ENCODE peak calls at places on chromosomes 3 and 15, in six cellular contexts. One of them, this sample, is unnamed.

GRCh38 chr3:192901435-192901834 is 16.2 kb downstream of the MB21D2 start:
- DNase-seq in anterior cingulate cortex: no peak
- DNase-seq in transverse colon: no peak
- DNase-seq in stimulated activated CD8-positive, alpha-beta memory T cell treated with anti-CD3 and anti-CD28 coated beads, Interleukin-4, amount 100 ng/mL, for 24 hours: no peak
- DNase-seq in lower leg skin: no peak
- DNase-seq in T-helper 9 cell: no peak
- DNase-seq in this sample: no peak

GRCh38 chr15:64897345-64897985 is 14.2 kb upstream of the ANKDD1A start:
- DNase-seq in lower leg skin: peak
- DNase-seq in transverse colon: peak
- DNase-seq in stimulated activated CD8-positive, alpha-beta memory T cell treated with anti-CD3 and anti-CD28 coated beads, Interleukin-4, amount 100 ng/mL, for 24 hours: no peak
- DNase-seq in anterior cingulate cortex: no peak
- DNase-seq in T-helper 9 cell: no peak
- DNase-seq in this sample: no peak

GRCh38 chr3:122974764-122975162 is 52.8 kb downstream of the SEMA5B start:
- DNase-seq in T-helper 9 cell: no peak
- DNase-seq in transverse colon: no peak
- DNase-seq in anterior cingulate cortex: no peak
- DNase-seq in stimulated activated CD8-positive, alpha-beta memory T cell treated with anti-CD3 and anti-CD28 coated beads, Interleukin-4, amount 100 ng/mL, for 24 hours: no peak
- DNase-seq in lower leg skin: no peak
- DNase-seq in this sample: peak

GRCh38 chr3:102174312-102174712 is 260.5 kb upstream of the ZPLD1 start:
- DNase-seq in T-helper 9 cell: no peak
- DNase-seq in transverse colon: no peak
- DNase-seq in stimulated activated CD8-positive, alpha-beta memory T cell treated with anti-CD3 and anti-CD28 coated beads, Interleukin-4, amount 100 ng/mL, for 24 hours: no peak
- DNase-seq in anterior cingulate cortex: no peak
- DNase-seq in lower leg skin: no peak
- DNase-seq in this sample: no peak

GRCh38 chr3:45055411-45056143 is 29.5 kb downstream of the CLEC3B start:
- DNase-seq in lower leg skin: no peak
- DNase-seq in T-helper 9 cell: no peak
- DNase-seq in transverse colon: no peak
- DNase-seq in stimulated activated CD8-positive, alpha-beta memory T cell treated with anti-CD3 and anti-CD28 coated beads, Interleukin-4, amount 100 ng/mL, for 24 hours: no peak
- DNase-seq in anterior cingulate cortex: no peak
- DNase-seq in this sample: no peak

GRCh38 chr15:90191344-90191687 is 9.8 kb upstream of the SEMA4B start:
- DNase-seq in anterior cingulate cortex: no peak
- DNase-seq in lower leg skin: no peak
- DNase-seq in T-helper 9 cell: no peak
- DNase-seq in transverse colon: no peak
- DNase-seq in stimulated activated CD8-positive, alpha-beta memory T cell treated with anti-CD3 and anti-CD28 coated beads, Interleukin-4, amount 100 ng/mL, for 24 hours: no peak
- DNase-seq in this sample: no peak

GRCh38 chr3:71542548-71543370 is 40.8 kb downstream of the FOXP1 start:
- DNase-seq in anterior cingulate cortex: peak
- DNase-seq in T-helper 9 cell: no peak
- DNase-seq in transverse colon: peak
- DNase-seq in stimulated activated CD8-positive, alpha-beta memory T cell treated with anti-CD3 and anti-CD28 coated beads, Interleukin-4, amount 100 ng/mL, for 24 hours: no peak
- DNase-seq in lower leg skin: peak
- DNase-seq in this sample: peak

GRCh38 chr15:66941791-66942190 is 123.6 kb upstream of the SMAD3 start:
- DNase-seq in T-helper 9 cell: no peak
- DNase-seq in stimulated activated CD8-positive, alpha-beta memory T cell treated with anti-CD3 and anti-CD28 coated beads, Interleukin-4, amount 100 ng/mL, for 24 hours: no peak
- DNase-seq in anterior cingulate cortex: no peak
- DNase-seq in lower leg skin: no peak
- DNase-seq in transverse colon: no peak
- DNase-seq in this sample: no peak

GRCh38 chr3:129304553-129305222 is 26.0 kb downstream of the HMCES start:
- DNase-seq in lower leg skin: peak
- DNase-seq in anterior cingulate cortex: no peak
- DNase-seq in stimulated activated CD8-positive, alpha-beta memory T cell treated with anti-CD3 and anti-CD28 coated beads, Interleukin-4, amount 100 ng/mL, for 24 hours: no peak
- DNase-seq in transverse colon: no peak
- DNase-seq in T-helper 9 cell: no peak
- DNase-seq in this sample: no peak

GRCh38 chr3:186985713-186986364 is 55.5 kb downstream of the ST6GAL1 start:
- DNase-seq in stimulated activated CD8-positive, alpha-beta memory T cell treated with anti-CD3 and anti-CD28 coated beads, Interleukin-4, amount 100 ng/mL, for 24 hours: no peak
- DNase-seq in lower leg skin: no peak
- DNase-seq in anterior cingulate cortex: no peak
- DNase-seq in transverse colon: no peak
- DNase-seq in T-helper 9 cell: no peak
- DNase-seq in this sample: no peak

GRCh38 chr3:131356006-131356405 is 25.6 kb upstream of the NUDT16 start:
- DNase-seq in T-helper 9 cell: no peak
- DNase-seq in stimulated activated CD8-positive, alpha-beta memory T cell treated with anti-CD3 and anti-CD28 coated beads, Interleukin-4, amount 100 ng/mL, for 24 hours: no peak
- DNase-seq in anterior cingulate cortex: no peak
- DNase-seq in lower leg skin: no peak
- DNase-seq in transverse colon: no peak
- DNase-seq in this sample: no peak

GRCh38 chr3:4474683-4475490 is 7.8 kb upstream of the SUMF1 start:
- DNase-seq in transverse colon: no peak
- DNase-seq in stimulated activated CD8-positive, alpha-beta memory T cell treated with anti-CD3 and anti-CD28 coated beads, Interleukin-4, amount 100 ng/mL, for 24 hours: no peak
- DNase-seq in lower leg skin: no peak
- DNase-seq in T-helper 9 cell: no peak
- DNase-seq in anterior cingulate cortex: no peak
- DNase-seq in this sample: no peak

GRCh38 chr3:79140718-79141117 is 627.1 kb downstream of the ROBO1 start:
- DNase-seq in stimulated activated CD8-positive, alpha-beta memory T cell treated with anti-CD3 and anti-CD28 coated beads, Interleukin-4, amount 100 ng/mL, for 24 hours: no peak
- DNase-seq in anterior cingulate cortex: no peak
- DNase-seq in lower leg skin: no peak
- DNase-seq in transverse colon: no peak
- DNase-seq in T-helper 9 cell: no peak
- DNase-seq in this sample: no peak

This sample was measured in amygdala.